ENCODE peak calls at places on chromosomes 7 and 10, in five cellular contexts. One of them, this sample, is unnamed.

GRCh38 chr10:63605568-63605967 is 84.4 kb downstream of the REEP3 start:
- DNase-seq in IMR-90: peak
- DNase-seq in GM23338: peak
- DNase-seq in neural progenitor cell: peak
- DNase-seq in fibroblast of lung: no peak
- DNase-seq in this sample: no peak

GRCh38 chr7:124171068-124171467 is 138.2 kb upstream of the TMEM229A start:
- DNase-seq in IMR-90: peak
- DNase-seq in GM23338: peak
- DNase-seq in neural progenitor cell: peak
- DNase-seq in fibroblast of lung: no peak
- DNase-seq in this sample: no peak

GRCh38 chr7:110595694-110596093 is 495.2 kb upstream of the LRRN3 start:
- DNase-seq in IMR-90: no peak
- DNase-seq in GM23338: no peak
- DNase-seq in neural progenitor cell: peak
- DNase-seq in fibroblast of lung: no peak
- DNase-seq in this sample: peak

GRCh38 chr10:4159173-4159572 is 374.2 kb upstream of the KLF6 start:
- DNase-seq in IMR-90: no peak
- DNase-seq in GM23338: no peak
- DNase-seq in neural progenitor cell: no peak
- DNase-seq in fibroblast of lung: no peak
- DNase-seq in this sample: no peak

GRCh38 chr10:64760371-64760770 is 1239.2 kb downstream of the REEP3 start:
- DNase-seq in IMR-90: no peak
- DNase-seq in GM23338: no peak
- DNase-seq in neural progenitor cell: no peak
- DNase-seq in fibroblast of lung: no peak
- DNase-seq in this sample: no peak

GRCh38 chr7:18770154-18770807 is 274.7 kb downstream of the HDAC9 start:
- DNase-seq in IMR-90: peak
- DNase-seq in GM23338: no peak
- DNase-seq in neural progenitor cell: no peak
- DNase-seq in fibroblast of lung: peak
- DNase-seq in this sample: no peak

GRCh38 chr10:7397636-7398035 is 13.2 kb downstream of the SFMBT2 start:
- DNase-seq in IMR-90: no peak
- DNase-seq in GM23338: no peak
- DNase-seq in neural progenitor cell: no peak
- DNase-seq in fibroblast of lung: no peak
- DNase-seq in this sample: no peak

GRCh38 chr10:17607603-17608332 is 9.4 kb downstream of the HACD1 start:
- DNase-seq in IMR-90: peak
- DNase-seq in GM23338: peak
- DNase-seq in neural progenitor cell: peak
- DNase-seq in fibroblast of lung: peak
- DNase-seq in this sample: peak

GRCh38 chr7:3695602-3696001 is 394.6 kb downstream of the SDK1 start:
- DNase-seq in IMR-90: no peak
- DNase-seq in GM23338: no peak
- DNase-seq in neural progenitor cell: no peak
- DNase-seq in fibroblast of lung: no peak
- DNase-seq in this sample: no peak

DNA sequence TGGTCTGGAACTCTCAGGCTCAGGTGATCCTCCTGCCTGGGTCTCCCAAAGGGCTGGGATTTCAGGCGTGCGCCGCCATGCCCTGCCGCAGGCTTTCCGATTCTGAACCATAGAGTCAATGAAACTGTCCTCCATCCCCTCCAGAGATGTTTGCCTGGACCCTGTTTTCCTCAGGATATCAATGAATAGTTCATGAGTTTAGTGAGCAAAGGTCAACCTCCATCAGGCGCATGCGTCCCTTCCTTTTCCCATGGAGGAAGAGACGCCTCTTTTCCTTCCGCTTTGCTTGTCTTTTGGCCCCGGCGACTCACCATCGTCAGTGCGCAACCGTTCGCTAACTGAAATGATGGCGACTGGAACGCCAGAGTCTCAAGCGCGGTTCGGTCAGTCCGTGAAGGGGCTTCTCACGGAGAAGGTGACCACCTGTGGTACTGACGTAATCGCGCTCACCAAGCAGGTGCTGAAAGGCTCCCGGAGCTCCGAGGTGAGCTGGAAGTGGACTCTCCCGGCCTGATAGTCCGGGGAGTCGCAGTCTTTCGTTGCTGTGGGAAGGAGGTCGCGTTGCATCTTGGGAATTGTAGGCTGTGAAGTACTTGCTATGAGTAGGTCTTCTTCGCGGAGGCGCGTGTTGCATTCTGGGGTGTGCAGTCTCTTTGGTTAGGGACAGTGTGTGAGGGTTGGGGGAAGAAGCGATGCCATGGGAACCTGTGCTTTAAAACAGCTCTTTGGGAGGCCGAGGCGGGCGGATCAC is at the start of gene BORCS7:
- DNase-seq in IMR-90: peak
- DNase-seq in GM23338: peak
- DNase-seq in neural progenitor cell: peak
- DNase-seq in fibroblast of lung: peak
- DNase-seq in this sample: peak
- TF ChIP-seq CTCF in IMR-90: no peak
- TF ChIP-seq CTCF in GM23338: no peak
- TF ChIP-seq CTCF in neural progenitor cell: no peak
- TF ChIP-seq CTCF in fibroblast of lung: no peak
- TF ChIP-seq CTCF in this sample: no peak

DNA sequence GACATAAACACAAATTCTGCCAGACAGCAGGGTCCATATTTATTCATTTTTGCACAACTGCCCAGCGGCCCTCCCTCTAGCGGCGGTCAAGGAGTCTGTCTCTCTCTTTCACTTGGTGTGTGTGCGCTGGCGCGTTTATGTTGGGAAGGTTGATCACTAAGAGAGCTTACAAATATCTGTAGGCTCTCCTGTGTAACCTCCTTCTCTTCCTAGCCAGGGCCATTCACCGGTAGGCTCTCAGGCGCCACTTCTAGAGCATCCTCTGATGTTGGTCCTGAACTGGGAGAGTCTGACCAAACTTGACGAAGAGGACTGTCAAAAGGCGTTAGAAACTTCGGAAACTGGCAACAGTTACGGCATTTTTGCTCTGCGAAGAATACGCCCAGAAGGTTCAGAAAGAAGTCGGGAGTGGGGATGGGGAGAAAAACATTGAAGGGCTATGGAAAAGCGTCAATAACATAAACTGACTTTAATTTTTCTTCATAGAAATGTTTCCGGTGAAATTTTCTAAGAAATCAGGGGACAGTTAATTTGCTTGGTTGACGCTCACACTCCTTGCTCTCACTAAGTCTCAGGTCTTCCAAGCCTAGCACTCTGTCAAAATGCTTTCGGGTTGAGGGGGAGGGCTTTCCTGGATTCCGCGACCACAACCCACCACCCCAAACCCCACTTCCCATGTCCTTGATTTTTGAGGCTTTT is 731.1 kb downstream of the ZWINT start:
- DNase-seq in IMR-90: peak
- DNase-seq in GM23338: peak
- DNase-seq in neural progenitor cell: peak
- DNase-seq in fibroblast of lung: peak
- DNase-seq in this sample: peak
- H2AFZ ChIP-seq in IMR-90: no peak
- H2AFZ ChIP-seq in GM23338: peak
- H2AFZ ChIP-seq in neural progenitor cell: peak
- H2AFZ ChIP-seq in fibroblast of lung: no peak
- H2AFZ ChIP-seq in this sample: peak

DNA sequence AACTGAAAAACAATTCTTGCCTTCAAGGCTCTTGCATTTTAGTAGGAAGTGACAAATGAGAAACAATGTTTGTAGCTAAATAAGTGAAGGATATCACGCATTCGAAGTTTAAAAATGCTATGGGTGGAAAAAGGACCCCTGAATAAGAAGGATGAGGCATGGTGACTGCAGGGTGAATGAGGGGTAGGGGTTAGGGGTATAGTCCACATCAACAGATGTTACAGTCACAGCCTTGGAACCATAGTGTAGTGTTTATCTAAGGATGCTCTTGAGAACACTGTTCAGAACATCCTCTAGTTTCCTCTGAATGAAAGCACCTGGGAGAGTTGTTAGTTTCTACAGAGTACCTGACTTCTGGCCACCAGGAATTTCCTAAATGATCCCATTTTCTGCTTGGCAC is 157.0 kb downstream of the RELN start:
- DNase-seq in IMR-90: no peak
- DNase-seq in GM23338: no peak
- DNase-seq in neural progenitor cell: no peak
- DNase-seq in fibroblast of lung: no peak
- DNase-seq in this sample: no peak
- TF ChIP-seq CTCF in IMR-90: no peak
- TF ChIP-seq CTCF in GM23338: no peak
- TF ChIP-seq CTCF in neural progenitor cell: no peak
- TF ChIP-seq CTCF in fibroblast of lung: no peak
- TF ChIP-seq CTCF in this sample: no peak

GRCh38 chr10:48470115-48470892 is 134.6 kb downstream of the ARHGAP22 start:
- DNase-seq in IMR-90: peak
- DNase-seq in GM23338: peak
- DNase-seq in neural progenitor cell: peak
- DNase-seq in fibroblast of lung: peak
- DNase-seq in this sample: no peak

GRCh38 chr10:48468130-48468790 is 136.6 kb downstream of the ARHGAP22 start:
- DNase-seq in IMR-90: no peak
- DNase-seq in GM23338: no peak
- DNase-seq in neural progenitor cell: no peak
- DNase-seq in fibroblast of lung: no peak
- DNase-seq in this sample: no peak

GRCh38 chr10:48467669-48468068 is 137.2 kb downstream of the ARHGAP22 start:
- DNase-seq in IMR-90: no peak
- DNase-seq in GM23338: no peak
- DNase-seq in neural progenitor cell: peak
- DNase-seq in fibroblast of lung: no peak
- DNase-seq in this sample: no peak

GRCh38 chr10:48469516-48470020 is 135.3 kb downstream of the ARHGAP22 start:
- DNase-seq in IMR-90: no peak
- DNase-seq in GM23338: no peak
- DNase-seq in neural progenitor cell: no peak
- DNase-seq in fibroblast of lung: no peak
- DNase-seq in this sample: peak

DNA sequence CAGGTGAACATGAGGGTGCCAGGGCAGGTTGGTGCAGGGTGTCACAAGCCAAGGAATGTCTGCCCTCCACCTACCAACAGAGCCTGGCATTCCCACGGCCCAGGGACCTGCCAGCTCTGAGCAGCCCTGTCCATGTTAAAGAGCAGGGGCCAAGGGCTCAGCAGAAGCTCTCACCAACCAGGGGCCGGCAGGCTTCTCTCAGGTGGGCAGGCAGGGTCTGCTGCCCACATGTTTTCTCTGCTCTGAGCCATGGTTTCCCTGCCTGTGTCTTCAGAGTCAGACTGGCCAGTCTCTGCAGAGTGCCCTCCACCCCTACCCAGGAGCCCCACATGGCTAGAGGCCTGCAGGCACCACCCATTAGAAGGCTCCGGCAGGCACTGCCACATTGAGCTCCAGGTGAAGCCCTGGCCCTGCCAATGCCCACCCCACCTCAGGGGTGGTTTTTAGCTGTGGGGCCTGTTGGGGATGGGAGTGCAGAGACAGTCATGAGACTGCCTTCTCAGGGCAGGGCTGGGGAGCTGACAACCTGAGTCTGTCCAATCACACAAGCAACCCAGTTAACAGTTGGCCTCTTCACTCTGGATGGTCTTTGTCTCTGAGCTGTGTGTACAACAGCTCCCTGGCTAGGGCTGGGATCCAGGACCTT is 135.9 kb downstream of the ARHGAP22 start:
- DNase-seq in IMR-90: no peak
- DNase-seq in GM23338: no peak
- DNase-seq in neural progenitor cell: no peak
- DNase-seq in fibroblast of lung: no peak
- DNase-seq in this sample: no peak
- H2AFZ ChIP-seq in IMR-90: no peak
- H2AFZ ChIP-seq in GM23338: no peak
- H2AFZ ChIP-seq in neural progenitor cell: no peak
- H2AFZ ChIP-seq in fibroblast of lung: no peak
- H2AFZ ChIP-seq in this sample: no peak

GRCh38 chr7:106891545-106892410 is 26.7 kb downstream of the PIK3CG start:
- DNase-seq in IMR-90: no peak
- DNase-seq in GM23338: peak
- DNase-seq in neural progenitor cell: peak
- DNase-seq in fibroblast of lung: no peak
- DNase-seq in this sample: no peak
- TF ChIP-seq CTCF in IMR-90: no peak
- TF ChIP-seq CTCF in GM23338: peak
- TF ChIP-seq CTCF in neural progenitor cell: peak
- TF ChIP-seq CTCF in fibroblast of lung: no peak
- TF ChIP-seq CTCF in this sample: no peak